ENCODE peak calls at places on chromosome 21, in six cellular contexts. V is GM23338, L is K562, G is HepG2, S is transverse colon, R is upper lobe of left lung. X is an unnamed sample.

GRCh38 chr21:42319368-42319767 is 4.2 kb upstream of the TFF3 start:
- DNase-seq in V (no peak), L (no peak), G (no peak), S (no peak), R (peak; percentile 44), X (peak; percentile 50)

GRCh38 chr21:41813226-41813625 is 46.4 kb upstream of the RIPK4 start:
- DNase-seq in V (no peak), L (no peak), G (no peak), S (no peak), R (no peak), X (no peak)

GRCh38 chr21:14843991-14844390 is 220.8 kb downstream of the NRIP1 start:
- DNase-seq in V (no peak), L (no peak), G (no peak), S (no peak), R (no peak), X (no peak)

GRCh38 chr21:38880578-38880966 is 74.8 kb downstream of the ETS2 start:
- DNase-seq in V (no peak), L (no peak), G (no peak), S (no peak), R (no peak), X (no peak)

GRCh38 chr21:40043423-40043822 is 176.2 kb downstream of the PCP4 start:
- DNase-seq in V (peak; percentile 2), L (no peak), G (no peak), S (no peak), R (no peak), X (no peak)

GRCh38 chr21:14548751-14549150 is 2.6 kb upstream of the SAMSN1 start:
- DNase-seq in V (no peak), L (no peak), G (no peak), S (no peak), R (no peak), X (no peak)

GRCh38 chr21:26965567-26966359 is 1.1 kb downstream of the ADAMTS5 start:
- DNase-seq in V (peak; percentile 89), L (no peak), G (no peak), S (peak; percentile 21), R (peak; percentile 87), X (peak; percentile 84)

GRCh38 chr21:28754127-28754611 is 238.5 kb downstream of the LTN1 start:
- DNase-seq in V (no peak), L (no peak), G (no peak), S (peak; percentile 8), R (no peak), X (peak; percentile 82)

GRCh38 chr21:38956791-38957571 is 151.3 kb downstream of the ETS2 start:
- DNase-seq in V (no peak), L (no peak), G (no peak), S (peak; percentile 46), R (no peak), X (no peak)

GRCh38 chr21:45034556-45035476 is 39.6 kb upstream of the ADARB1 start:
- DNase-seq in V (no peak), L (no peak), G (no peak), S (no peak), R (peak; percentile 75), X (peak; percentile 64)

GRCh38 chr21:45032977-45033705 is 41.2 kb upstream of the ADARB1 start:
- DNase-seq in V (no peak), L (no peak), G (no peak), S (no peak), R (peak; percentile 88), X (peak; percentile 63)

GRCh38 chr21:45032332-45032731 is 42.0 kb upstream of the ADARB1 start:
- DNase-seq in V (no peak), L (no peak), G (no peak), S (no peak), R (peak; percentile 82), X (peak; percentile 68)

GRCh38 chr21:45035477-45035848 is 38.9 kb upstream of the ADARB1 start:
- DNase-seq in V (no peak), L (no peak), G (no peak), S (no peak), R (no peak), X (peak; percentile 33)

DNA sequence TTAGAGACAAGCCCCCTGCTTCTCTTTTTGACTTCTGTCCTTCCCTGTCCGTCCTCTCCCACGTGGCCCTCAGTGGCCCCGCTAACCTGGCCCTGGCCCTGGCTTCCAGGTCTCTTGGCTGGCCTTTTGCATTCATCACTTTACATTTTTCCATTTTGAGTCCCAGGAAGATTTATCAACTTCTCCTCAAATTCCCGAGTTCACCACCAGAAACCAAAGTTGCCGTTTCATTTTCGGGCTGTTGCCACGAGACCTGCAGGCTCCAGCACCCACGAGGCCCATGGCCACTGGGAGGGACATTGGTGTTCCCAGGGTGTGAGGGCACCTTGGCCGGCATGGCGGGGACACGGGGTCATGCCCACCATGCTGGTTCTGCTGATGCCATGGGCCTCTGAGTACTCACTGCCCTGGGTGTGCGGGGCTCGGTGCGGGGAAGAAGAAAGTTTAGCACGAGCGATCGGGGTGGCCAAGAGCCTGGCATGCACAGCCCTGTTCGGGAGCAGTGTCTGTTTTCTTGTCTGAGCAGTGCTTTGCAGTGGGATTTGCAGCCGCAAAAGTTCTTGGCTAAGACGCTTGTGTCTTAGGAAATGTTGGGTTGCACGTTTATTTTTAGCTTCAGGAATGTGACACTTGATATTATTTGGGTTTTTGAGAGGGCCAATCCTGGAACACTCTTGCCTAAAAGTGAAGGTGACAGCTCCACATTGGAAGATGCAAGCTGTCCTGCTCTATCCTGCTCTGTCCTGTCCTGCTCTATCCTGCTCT is 40.4 kb upstream of the ADARB1 start:
- DNase-seq in V (no peak), L (no peak), G (no peak), S (no peak), R (peak; percentile 67), X (peak; percentile 78)
- TF ChIP-seq POLR2AphosphoS5 in V (no peak), L (no peak), G (no peak), S (no peak), R (peak; percentile 25), X (no peak)

GRCh38 chr21:46189213-46189958 is 5.1 kb upstream of the SPATC1L start:
- DNase-seq in V (no peak), L (peak; percentile 58), G (no peak), S (no peak), R (no peak), X (peak; percentile 65)

GRCh38 chr21:46187251-46187650 is 3.0 kb upstream of the SPATC1L start:
- DNase-seq in V (no peak), L (no peak), G (no peak), S (no peak), R (no peak), X (no peak)

GRCh38 chr21:46187814-46188213 is 3.6 kb upstream of the SPATC1L start:
- DNase-seq in V (no peak), L (no peak), G (no peak), S (no peak), R (no peak), X (no peak)

GRCh38 chr21:46189959-46190490 is 5.8 kb upstream of the SPATC1L start:
- DNase-seq in V (no peak), L (no peak), G (no peak), S (no peak), R (no peak), X (no peak)

GRCh38 chr21:46188226-46189212 is 4.3 kb upstream of the SPATC1L start:
- DNase-seq in V (peak; percentile 28), L (peak; percentile 81), G (peak; percentile 55), S (no peak), R (no peak), X (peak; percentile 86)
- TF ChIP-seq POLR2AphosphoS5 in V (no peak), L (peak; percentile 36), G (no peak), S (no peak), R (peak; percentile 60), X (peak; percentile 11)

DNA sequence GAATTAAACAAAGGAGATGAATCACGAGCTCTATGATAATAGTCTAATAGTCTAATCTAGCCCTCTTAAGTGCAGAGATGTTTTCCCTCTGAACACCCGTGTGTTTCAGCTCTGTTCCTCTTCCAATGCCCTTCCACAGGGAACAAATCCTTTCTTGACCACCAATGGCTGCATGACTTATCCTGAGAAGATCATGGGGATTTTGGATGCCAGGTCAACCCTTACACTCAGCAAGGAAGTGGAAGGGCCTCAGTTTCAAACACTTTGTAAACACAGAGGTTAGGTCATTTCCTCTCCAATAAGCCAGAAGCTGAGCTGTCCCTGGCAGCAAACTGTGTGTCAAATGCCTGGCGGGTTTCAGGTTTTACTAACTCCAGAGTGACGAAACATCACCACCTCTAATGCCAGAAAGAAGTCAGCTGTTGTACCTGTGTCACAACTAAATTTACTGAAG is 200.0 kb downstream of the GABPA start:
- DNase-seq in V (no peak), L (no peak), G (peak; percentile 44), S (peak; percentile 51), R (no peak), X (peak; percentile 92)
- TF ChIP-seq POLR2AphosphoS5 in V (no peak), L (no peak), G (no peak), S (peak; percentile 36), R (peak; percentile 87), X (peak; percentile 10)

DNA sequence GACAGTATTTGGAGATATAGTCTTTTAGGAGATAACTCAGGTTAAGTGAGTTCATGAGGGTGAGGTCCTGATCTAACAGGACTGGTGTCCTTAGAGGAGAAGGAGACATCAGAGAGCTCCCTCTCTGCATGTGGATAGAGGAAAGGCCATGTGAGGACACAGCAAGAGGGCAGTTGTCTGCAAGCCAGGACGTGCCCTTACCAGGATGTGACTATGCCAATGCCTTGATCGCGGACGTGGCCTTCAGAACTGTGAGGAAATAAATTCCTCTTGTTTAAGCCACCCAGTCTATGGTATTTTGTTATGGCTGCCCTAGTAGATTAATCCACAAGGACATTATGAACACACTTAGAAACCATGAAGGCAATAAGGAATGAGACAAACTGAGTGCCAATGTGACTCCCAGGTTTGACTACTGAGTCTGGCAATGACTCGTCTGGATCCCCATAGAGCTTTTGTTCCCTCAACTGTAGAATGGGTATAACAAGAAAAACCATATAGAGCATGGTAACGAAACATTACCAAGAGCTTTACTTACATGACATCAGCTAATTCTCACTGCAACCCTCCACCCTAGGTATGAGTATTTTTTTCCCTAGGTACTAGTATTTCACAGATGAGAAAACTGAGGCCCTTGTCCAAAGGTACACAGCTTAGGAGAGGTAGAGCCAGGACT is 6.5 kb downstream of the URB1 start:
- DNase-seq in V (no peak), L (no peak), G (no peak), S (no peak), R (no peak), X (no peak)
- TF ChIP-seq POLR2AphosphoS5 in V (no peak), L (no peak), G (no peak), S (no peak), R (no peak), X (no peak)

X was measured in sigmoid colon.